ENCODE peak calls at places on chromosomes 13 and 19, in nine cellular contexts. One of them, this sample, is unnamed.
A peak's percentile ranks its signal among the peaks of the same experiment; 100 is the strongest.

GRCh38 chr19:6250024-6250605 is 29.7 kb downstream of the MLLT1 start:
- DNase-seq in NCI-H345: no peak
- DNase-seq in left lung: no peak
- DNase-seq in amniotic epithelial cell: peak; percentile 31
- DNase-seq in RPMI7951: peak; percentile 60
- DNase-seq in NCI-H82: no peak
- DNase-seq in activated effector memory CD4-positive, alpha-beta T cell treated with anti-CD3 and anti-CD28 coated beads, Interleukin-2, amount 50 U/mL, for 16 hours: no peak
- DNase-seq in stimulated activated CD4-positive, alpha-beta T cell treated with anti-CD3 and anti-CD28 coated beads, Interleukin-2, amount 100 ng/mL, for 48 hours: no peak
- DNase-seq in GM12891: no peak
- DNase-seq in this sample: peak; percentile 89

GRCh38 chr13:74027161-74027779 is 106.9 kb downstream of the KLF12 start:
- DNase-seq in NCI-H345: no peak
- DNase-seq in amniotic epithelial cell: no peak
- DNase-seq in activated effector memory CD4-positive, alpha-beta T cell treated with anti-CD3 and anti-CD28 coated beads, Interleukin-2, amount 50 U/mL, for 16 hours: no peak
- DNase-seq in GM12891: no peak
- DNase-seq in stimulated activated CD4-positive, alpha-beta T cell treated with anti-CD3 and anti-CD28 coated beads, Interleukin-2, amount 100 ng/mL, for 48 hours: no peak
- DNase-seq in left lung: no peak
- DNase-seq in NCI-H82: no peak
- DNase-seq in RPMI7951: no peak
- DNase-seq in this sample: no peak

GRCh38 chr19:16457195-16457953 is 14.4 kb downstream of the EPS15L1 start:
- DNase-seq in RPMI7951: peak; percentile 63
- DNase-seq in NCI-H82: peak; percentile 43
- DNase-seq in GM12891: no peak
- DNase-seq in NCI-H345: no peak
- DNase-seq in activated effector memory CD4-positive, alpha-beta T cell treated with anti-CD3 and anti-CD28 coated beads, Interleukin-2, amount 50 U/mL, for 16 hours: no peak
- DNase-seq in amniotic epithelial cell: peak; percentile 27
- DNase-seq in stimulated activated CD4-positive, alpha-beta T cell treated with anti-CD3 and anti-CD28 coated beads, Interleukin-2, amount 100 ng/mL, for 48 hours: no peak
- DNase-seq in left lung: peak; percentile 41
- DNase-seq in this sample: peak; percentile 56

GRCh38 chr19:11422163-11423068 is 3.3 kb upstream of the RGL3 start:
- DNase-seq in activated effector memory CD4-positive, alpha-beta T cell treated with anti-CD3 and anti-CD28 coated beads, Interleukin-2, amount 50 U/mL, for 16 hours: peak; percentile 86
- DNase-seq in left lung: peak; percentile 95
- DNase-seq in amniotic epithelial cell: peak; percentile 20
- DNase-seq in stimulated activated CD4-positive, alpha-beta T cell treated with anti-CD3 and anti-CD28 coated beads, Interleukin-2, amount 100 ng/mL, for 48 hours: peak; percentile 53
- DNase-seq in GM12891: peak; percentile 80
- DNase-seq in RPMI7951: peak; percentile 92
- DNase-seq in NCI-H82: peak; percentile 25
- DNase-seq in NCI-H345: no peak
- DNase-seq in this sample: peak; percentile 25

GRCh38 chr19:17235618-17236413 is 9.8 kb downstream of the OCEL1 start:
- DNase-seq in NCI-H345: peak; percentile 60
- DNase-seq in stimulated activated CD4-positive, alpha-beta T cell treated with anti-CD3 and anti-CD28 coated beads, Interleukin-2, amount 100 ng/mL, for 48 hours: peak; percentile 63
- DNase-seq in amniotic epithelial cell: peak; percentile 74
- DNase-seq in activated effector memory CD4-positive, alpha-beta T cell treated with anti-CD3 and anti-CD28 coated beads, Interleukin-2, amount 50 U/mL, for 16 hours: peak; percentile 92
- DNase-seq in GM12891: peak; percentile 73
- DNase-seq in left lung: peak; percentile 95
- DNase-seq in RPMI7951: peak; percentile 72
- DNase-seq in NCI-H82: peak; percentile 97
- DNase-seq in this sample: peak; percentile 72

GRCh38 chr13:78317030-78317429 is 286.3 kb downstream of the POU4F1 start:
- DNase-seq in NCI-H345: no peak
- DNase-seq in left lung: no peak
- DNase-seq in NCI-H82: peak; percentile 19
- DNase-seq in stimulated activated CD4-positive, alpha-beta T cell treated with anti-CD3 and anti-CD28 coated beads, Interleukin-2, amount 100 ng/mL, for 48 hours: no peak
- DNase-seq in RPMI7951: no peak
- DNase-seq in activated effector memory CD4-positive, alpha-beta T cell treated with anti-CD3 and anti-CD28 coated beads, Interleukin-2, amount 50 U/mL, for 16 hours: no peak
- DNase-seq in amniotic epithelial cell: no peak
- DNase-seq in GM12891: no peak
- DNase-seq in this sample: peak; percentile 33

GRCh38 chr19:19538077-19538764 is at the start of gene CILP2:
- DNase-seq in stimulated activated CD4-positive, alpha-beta T cell treated with anti-CD3 and anti-CD28 coated beads, Interleukin-2, amount 100 ng/mL, for 48 hours: no peak
- DNase-seq in NCI-H345: peak; percentile 58
- DNase-seq in left lung: no peak
- DNase-seq in NCI-H82: peak; percentile 90
- DNase-seq in amniotic epithelial cell: no peak
- DNase-seq in activated effector memory CD4-positive, alpha-beta T cell treated with anti-CD3 and anti-CD28 coated beads, Interleukin-2, amount 50 U/mL, for 16 hours: peak; percentile 79
- DNase-seq in RPMI7951: no peak
- DNase-seq in GM12891: no peak
- DNase-seq in this sample: no peak

GRCh38 chr13:32903720-32904119 is 112.5 kb upstream of the KL start:
- DNase-seq in activated effector memory CD4-positive, alpha-beta T cell treated with anti-CD3 and anti-CD28 coated beads, Interleukin-2, amount 50 U/mL, for 16 hours: no peak
- DNase-seq in NCI-H345: no peak
- DNase-seq in amniotic epithelial cell: no peak
- DNase-seq in left lung: no peak
- DNase-seq in RPMI7951: no peak
- DNase-seq in NCI-H82: no peak
- DNase-seq in GM12891: no peak
- DNase-seq in stimulated activated CD4-positive, alpha-beta T cell treated with anti-CD3 and anti-CD28 coated beads, Interleukin-2, amount 100 ng/mL, for 48 hours: no peak
- DNase-seq in this sample: peak; percentile 73

GRCh38 chr13:48950507-48950886 is 25.2 kb upstream of the FNDC3A start:
- DNase-seq in RPMI7951: peak; percentile 8
- DNase-seq in stimulated activated CD4-positive, alpha-beta T cell treated with anti-CD3 and anti-CD28 coated beads, Interleukin-2, amount 100 ng/mL, for 48 hours: no peak
- DNase-seq in activated effector memory CD4-positive, alpha-beta T cell treated with anti-CD3 and anti-CD28 coated beads, Interleukin-2, amount 50 U/mL, for 16 hours: no peak
- DNase-seq in left lung: no peak
- DNase-seq in amniotic epithelial cell: no peak
- DNase-seq in NCI-H82: no peak
- DNase-seq in GM12891: no peak
- DNase-seq in NCI-H345: no peak
- DNase-seq in this sample: peak; percentile 20

GRCh38 chr13:48411281-48412099 is 1.4 kb downstream of the LPAR6 start:
- DNase-seq in stimulated activated CD4-positive, alpha-beta T cell treated with anti-CD3 and anti-CD28 coated beads, Interleukin-2, amount 100 ng/mL, for 48 hours: no peak
- DNase-seq in NCI-H82: no peak
- DNase-seq in amniotic epithelial cell: peak; percentile 18
- DNase-seq in GM12891: no peak
- DNase-seq in activated effector memory CD4-positive, alpha-beta T cell treated with anti-CD3 and anti-CD28 coated beads, Interleukin-2, amount 50 U/mL, for 16 hours: peak; percentile 71
- DNase-seq in RPMI7951: peak; percentile 24
- DNase-seq in left lung: no peak
- DNase-seq in NCI-H345: no peak
- DNase-seq in this sample: peak; percentile 21

GRCh38 chr19:4910594-4911273 is 1.4 kb downstream of the UHRF1 start:
- DNase-seq in GM12891: no peak
- DNase-seq in stimulated activated CD4-positive, alpha-beta T cell treated with anti-CD3 and anti-CD28 coated beads, Interleukin-2, amount 100 ng/mL, for 48 hours: no peak
- DNase-seq in amniotic epithelial cell: peak; percentile 44
- DNase-seq in NCI-H82: peak; percentile 33
- DNase-seq in NCI-H345: no peak
- DNase-seq in RPMI7951: peak; percentile 86
- DNase-seq in activated effector memory CD4-positive, alpha-beta T cell treated with anti-CD3 and anti-CD28 coated beads, Interleukin-2, amount 50 U/mL, for 16 hours: peak; percentile 68
- DNase-seq in left lung: no peak
- DNase-seq in this sample: peak; percentile 46

GRCh38 chr19:44891016-44891882 is at the start of gene TOMM40:
- DNase-seq in amniotic epithelial cell: peak; percentile 99
- DNase-seq in activated effector memory CD4-positive, alpha-beta T cell treated with anti-CD3 and anti-CD28 coated beads, Interleukin-2, amount 50 U/mL, for 16 hours: no peak
- DNase-seq in RPMI7951: no peak
- DNase-seq in left lung: peak; percentile 97
- DNase-seq in NCI-H345: peak; percentile 100
- DNase-seq in NCI-H82: peak; percentile 54
- DNase-seq in GM12891: no peak
- DNase-seq in stimulated activated CD4-positive, alpha-beta T cell treated with anti-CD3 and anti-CD28 coated beads, Interleukin-2, amount 100 ng/mL, for 48 hours: peak; percentile 99
- DNase-seq in this sample: peak; percentile 99

GRCh38 chr19:32744555-32745325 is 25.2 kb downstream of the TDRD12 start:
- DNase-seq in amniotic epithelial cell: no peak
- DNase-seq in RPMI7951: no peak
- DNase-seq in NCI-H82: no peak
- DNase-seq in GM12891: no peak
- DNase-seq in NCI-H345: no peak
- DNase-seq in left lung: no peak
- DNase-seq in activated effector memory CD4-positive, alpha-beta T cell treated with anti-CD3 and anti-CD28 coated beads, Interleukin-2, amount 50 U/mL, for 16 hours: no peak
- DNase-seq in stimulated activated CD4-positive, alpha-beta T cell treated with anti-CD3 and anti-CD28 coated beads, Interleukin-2, amount 100 ng/mL, for 48 hours: no peak
- DNase-seq in this sample: no peak

GRCh38 chr13:99086869-99087129 is 108.9 kb upstream of the DOCK9 start:
- DNase-seq in NCI-H82: no peak
- DNase-seq in NCI-H345: no peak
- DNase-seq in activated effector memory CD4-positive, alpha-beta T cell treated with anti-CD3 and anti-CD28 coated beads, Interleukin-2, amount 50 U/mL, for 16 hours: peak; percentile 79
- DNase-seq in RPMI7951: no peak
- DNase-seq in GM12891: no peak
- DNase-seq in stimulated activated CD4-positive, alpha-beta T cell treated with anti-CD3 and anti-CD28 coated beads, Interleukin-2, amount 100 ng/mL, for 48 hours: peak; percentile 16
- DNase-seq in amniotic epithelial cell: no peak
- DNase-seq in left lung: peak; percentile 87
- DNase-seq in this sample: peak; percentile 30

GRCh38 chr19:8370176-8371010 is 6.4 kb downstream of the ANGPTL4 start:
- DNase-seq in GM12891: no peak
- DNase-seq in RPMI7951: no peak
- DNase-seq in stimulated activated CD4-positive, alpha-beta T cell treated with anti-CD3 and anti-CD28 coated beads, Interleukin-2, amount 100 ng/mL, for 48 hours: no peak
- DNase-seq in NCI-H345: no peak
- DNase-seq in activated effector memory CD4-positive, alpha-beta T cell treated with anti-CD3 and anti-CD28 coated beads, Interleukin-2, amount 50 U/mL, for 16 hours: no peak
- DNase-seq in NCI-H82: no peak
- DNase-seq in left lung: no peak
- DNase-seq in amniotic epithelial cell: no peak
- DNase-seq in this sample: no peak

GRCh38 chr13:111388851-111389500 is 68.5 kb downstream of the TEX29 start:
- DNase-seq in GM12891: no peak
- DNase-seq in NCI-H82: no peak
- DNase-seq in activated effector memory CD4-positive, alpha-beta T cell treated with anti-CD3 and anti-CD28 coated beads, Interleukin-2, amount 50 U/mL, for 16 hours: peak; percentile 65
- DNase-seq in RPMI7951: no peak
- DNase-seq in amniotic epithelial cell: no peak
- DNase-seq in stimulated activated CD4-positive, alpha-beta T cell treated with anti-CD3 and anti-CD28 coated beads, Interleukin-2, amount 100 ng/mL, for 48 hours: no peak
- DNase-seq in NCI-H345: no peak
- DNase-seq in left lung: no peak
- DNase-seq in this sample: no peak

This sample was measured in fibroblast of lung.